ENCODE peak calls at places on chromosomes 3 and 15, in four cellular contexts. G is HepG2, K is HCT116, J is K562. V is an unnamed sample.
A peak's percentile ranks its signal among the peaks of the same experiment; 100 is the strongest.

GRCh38 chr3:116432795-116433194 is 12.5 kb downstream of the LSAMP start:
- DNase-seq in G (no peak), K (no peak), J (no peak), V (no peak)

GRCh38 chr15:78055923-78056713 is 21.4 kb downstream of the TBC1D2B start:
- DNase-seq in G (peak; percentile 67), K (no peak), J (no peak), V (no peak)

GRCh38 chr3:36025232-36025631 is 355.1 kb upstream of the STAC start:
- DNase-seq in G (no peak), K (no peak), J (no peak), V (no peak)

GRCh38 chr15:92462771-92463170 is 69.1 kb downstream of the ST8SIA2 start:
- DNase-seq in G (no peak), K (no peak), J (no peak), V (no peak)

GRCh38 chr3:72258786-72259185 is 473.8 kb upstream of the PROK2 start:
- DNase-seq in G (no peak), K (no peak), J (no peak), V (no peak)

GRCh38 chr3:23174426-23175039 is 28.6 kb upstream of the UBE2E2 start:
- DNase-seq in G (no peak), K (no peak), J (no peak), V (no peak)

GRCh38 chr15:73694419-73694818 is 10.2 kb downstream of the CD276 start:
- DNase-seq in G (no peak), K (no peak), J (no peak), V (no peak)

GRCh38 chr3:44939581-44940036 is 36.4 kb downstream of the ZDHHC3 start:
- DNase-seq in G (no peak), K (no peak), J (no peak), V (no peak)

GRCh38 chr15:50463423-50464358 is 39.5 kb downstream of the USP8 start:
- DNase-seq in G (peak; percentile 12), K (no peak), J (no peak), V (no peak)

GRCh38 chr15:33551860-33552259 is 241.1 kb downstream of the RYR3 start:
- DNase-seq in G (no peak), K (no peak), J (no peak), V (no peak)

GRCh38 chr15:34621675-34622074 is 38.2 kb upstream of the GOLGA8B start:
- DNase-seq in G (peak; percentile 3), K (peak; percentile 13), J (peak; percentile 39), V (no peak)

GRCh38 chr15:62975515-62975914 is 67.0 kb upstream of the TPM1 start:
- DNase-seq in G (no peak), K (no peak), J (no peak), V (no peak)

GRCh38 chr3:4674216-4674615 is 181.1 kb downstream of the ITPR1 start:
- DNase-seq in G (no peak), K (no peak), J (no peak), V (no peak)

GRCh38 chr3:194296832-194297666 is 54.1 kb downstream of the CPN2 start:
- DNase-seq in G (peak; percentile 59), K (peak; percentile 22), J (no peak), V (no peak)

GRCh38 chr3:56751056-56751455 is 50.7 kb downstream of the ARHGEF3 start:
- DNase-seq in G (no peak), K (no peak), J (no peak), V (no peak)

GRCh38 chr3:155938409-155938808 is 68.0 kb downstream of the GMPS start:
- DNase-seq in G (no peak), K (no peak), J (no peak), V (no peak)

DNA sequence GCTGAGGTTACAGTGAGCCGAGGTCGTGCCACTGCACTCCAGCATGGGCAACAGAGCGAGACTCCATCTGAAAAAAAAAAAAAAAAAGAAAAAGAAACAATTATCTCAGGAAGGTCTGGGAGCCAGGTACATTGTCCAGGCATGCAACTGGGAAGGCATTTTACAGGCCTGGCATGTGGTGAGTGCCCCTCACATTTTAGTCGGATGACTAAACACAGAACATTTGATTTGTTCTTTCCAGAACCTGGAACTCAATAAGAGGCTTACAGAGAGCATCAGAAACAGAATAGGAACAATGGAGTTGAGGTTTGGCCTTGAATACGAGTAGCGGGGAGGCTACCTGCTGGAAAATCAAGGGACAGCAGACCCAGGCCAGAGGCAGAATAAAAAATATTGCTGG is 33.7 kb upstream of the IGF1R start:
- DNase-seq in G (no peak), K (no peak), J (no peak), V (no peak)
- TF ChIP-seq ZBTB33 in G (no peak), K (no peak), J (no peak), V (no peak)

GRCh38 chr3:139797724-139798343 is 120.1 kb upstream of the NMNAT3 start:
- DNase-seq in G (no peak), K (no peak), J (peak; percentile 30), V (no peak)
- TF ChIP-seq JUND in G (no peak), K (no peak), J (no peak), V (no peak)

GRCh38 chr3:8501388-8502131 is at the start of gene LMCD1:
- DNase-seq in G (peak; percentile 93), K (peak; percentile 83), J (peak; percentile 75), V (peak; percentile 64)
- TF ChIP-seq POLR2A in G (peak; percentile 38), K (no peak), J (no peak), V (no peak)

DNA sequence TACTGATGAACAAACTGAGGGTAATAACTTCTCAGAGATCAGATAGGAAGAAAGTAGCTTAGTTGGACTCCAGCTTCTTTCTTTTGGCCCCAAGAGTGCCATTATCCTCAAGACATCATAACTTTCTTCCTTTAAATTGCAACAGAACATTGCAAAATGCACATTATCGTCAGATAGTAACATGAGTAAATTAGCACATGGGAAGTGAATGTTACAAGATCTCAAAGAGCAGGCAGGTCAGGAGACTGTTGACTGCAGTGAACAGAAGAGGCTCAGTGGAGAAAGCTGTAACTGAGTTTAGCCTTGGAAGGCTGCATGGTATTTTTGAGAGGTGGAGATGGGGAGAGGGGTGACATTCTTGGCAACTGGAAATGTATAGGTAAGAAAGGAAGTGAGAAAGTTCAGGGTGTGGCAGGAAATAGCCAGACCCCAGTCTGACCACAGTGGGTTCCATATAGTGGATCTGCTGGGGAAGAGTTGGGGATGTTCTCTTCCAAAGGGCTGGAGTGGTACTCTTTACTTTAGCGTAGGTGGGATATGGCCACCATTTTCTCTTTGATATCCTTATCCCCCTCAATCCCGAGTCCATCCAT is 307.7 kb downstream of the RPLP1 start:
- DNase-seq in G (no peak), K (no peak), J (no peak), V (no peak)
- TF ChIP-seq ZBTB33 in G (no peak), K (no peak), J (no peak), V (no peak)

GRCh38 chr3:33718595-33718907 is 497 bp upstream of the CLASP2 start:
- DNase-seq in G (no peak), K (no peak), J (no peak), V (no peak)

GRCh38 chr3:33716227-33716626 is 1.8 kb downstream of the CLASP2 start:
- DNase-seq in G (no peak), K (no peak), J (peak; percentile 30), V (no peak)

GRCh38 chr3:33722186-33722585 is 4.1 kb upstream of the CLASP2 start:
- DNase-seq in G (no peak), K (no peak), J (no peak), V (no peak)

GRCh38 chr3:33717866-33718594 is at the start of gene CLASP2:
- DNase-seq in G (peak; percentile 76), K (peak; percentile 73), J (peak; percentile 94), V (peak; percentile 42)

DNA sequence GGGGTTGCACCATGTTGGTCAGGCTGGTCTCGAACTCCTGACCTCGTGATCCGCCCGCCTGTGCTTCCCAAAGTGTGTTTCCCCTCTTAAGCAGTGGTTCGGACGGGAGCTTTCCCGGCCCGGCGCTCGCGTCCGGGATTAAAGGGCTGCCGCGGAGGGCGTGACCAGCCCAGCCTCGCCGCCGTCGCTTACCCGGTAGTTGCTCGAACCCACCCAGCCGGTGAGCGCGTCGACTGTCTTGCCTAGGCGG is 513 bp downstream of the CLASP2 start:
- DNase-seq in G (no peak), K (peak; percentile 49), J (peak; percentile 82), V (no peak)
- TF ChIP-seq JUND in G (no peak), K (no peak), J (no peak), V (no peak)

DNA sequence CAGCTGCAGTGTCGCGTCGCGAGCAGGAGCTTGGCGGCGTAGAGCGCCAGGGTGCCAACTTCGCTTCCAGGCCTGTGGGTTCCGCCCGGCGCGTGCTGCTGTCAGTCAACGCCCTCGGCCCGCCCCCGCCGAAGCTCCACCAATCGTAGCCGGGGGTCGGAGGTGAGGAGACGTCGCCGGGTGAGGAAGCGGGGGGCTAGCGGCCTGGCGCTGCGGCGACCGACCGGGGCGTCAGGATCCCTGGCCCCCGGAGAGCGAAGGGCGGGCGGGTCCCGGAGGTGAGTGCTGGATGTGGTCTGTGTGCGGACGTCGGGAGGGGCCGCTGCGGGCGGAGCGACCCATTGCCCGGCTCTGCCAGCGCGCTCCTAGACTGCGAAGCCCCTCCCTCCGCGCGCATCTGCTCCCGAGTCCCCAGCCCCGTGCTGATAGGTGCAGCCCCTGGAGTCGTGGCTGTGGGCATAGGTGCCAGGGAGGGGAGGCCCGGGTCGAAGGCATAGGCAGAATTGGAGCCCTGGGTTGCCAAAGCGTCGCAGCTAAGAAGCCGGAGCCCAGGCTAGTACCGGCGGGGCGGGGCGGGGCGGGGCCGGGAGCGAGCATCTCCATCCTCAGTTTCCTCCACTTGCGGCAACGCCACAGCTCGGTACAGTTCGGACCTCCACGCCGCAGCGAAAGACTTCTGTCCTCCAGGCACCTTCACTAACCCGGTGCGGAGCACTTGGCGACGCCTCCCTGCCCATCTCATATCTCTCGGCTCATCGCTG is at the start of gene NXPE3:
- DNase-seq in G (peak; percentile 65), K (peak; percentile 57), J (peak; percentile 73), V (peak; percentile 51)
- TF ChIP-seq POLR2A in G (no peak), K (no peak), J (no peak), V (peak; percentile 84)